ENCODE peak calls at places on chromosomes 5 and 9, in nine cellular contexts. T is lower leg skin; U is heart right ventricle; M is psoas muscle; K is foreskin fibroblast; G is D721Med; Y is heart left ventricle; P is fibroblast of lung; D is activated CD8-positive, alpha-beta T cell treated with anti-CD3 and anti-CD28 coated beads for 36 hours. N is an unnamed sample.

GRCh38 chr9:110900451-110900850 is 137.8 kb downstream of the LPAR1 start:
- DNase-seq in T (no peak), U (no peak), M (no peak), K (no peak), G (no peak), Y (no peak), P (peak; percentile 15), D (no peak), N (no peak)

GRCh38 chr5:38595149-38595725 is 38.8 kb upstream of the LIFR start:
- DNase-seq in T (no peak), U (no peak), M (no peak), K (peak; percentile 55), G (no peak), Y (no peak), P (peak; percentile 78), D (no peak), N (peak; percentile 76)

GRCh38 chr9:88007291-88007650 is 32.9 kb upstream of the CDK20 start:
- DNase-seq in T (no peak), U (no peak), M (no peak), K (no peak), G (no peak), Y (no peak), P (peak; percentile 42), D (peak; percentile 81), N (no peak)

GRCh38 chr9:92097997-92098482 is 17.2 kb downstream of the SPTLC1 start:
- DNase-seq in T (peak; percentile 92), U (peak; percentile 77), M (peak; percentile 79), K (peak; percentile 15), G (no peak), Y (peak; percentile 71), P (peak; percentile 81), D (peak; percentile 38), N (no peak)

GRCh38 chr5:80763211-80763610 is 108.4 kb upstream of the DHFR start:
- DNase-seq in T (no peak), U (no peak), M (no peak), K (no peak), G (no peak), Y (no peak), P (peak; percentile 19), D (no peak), N (no peak)

GRCh38 chr9:123327697-123328100 is 28.3 kb upstream of the CRB2 start:
- DNase-seq in T (no peak), U (no peak), M (no peak), K (no peak), G (no peak), Y (no peak), P (no peak), D (no peak), N (no peak)

GRCh38 chr9:35958104-35958825 is at the start of gene OR2S2:
- DNase-seq in T (no peak), U (no peak), M (no peak), K (no peak), G (no peak), Y (no peak), P (no peak), D (no peak), N (no peak)

GRCh38 chr9:136527721-136528710 is 17.8 kb downstream of the NOTCH1 start:
- DNase-seq in T (no peak), U (no peak), M (no peak), K (no peak), G (no peak), Y (no peak), P (no peak), D (no peak), N (no peak)

GRCh38 chr5:83331842-83332241 is 139.7 kb upstream of the VCAN start:
- DNase-seq in T (no peak), U (no peak), M (no peak), K (peak; percentile 64), G (no peak), Y (no peak), P (peak; percentile 42), D (no peak), N (peak; percentile 12)

GRCh38 chr5:91079037-91079436 is 304.1 kb downstream of the ARRDC3 start:
- DNase-seq in T (no peak), U (no peak), M (no peak), K (no peak), G (no peak), Y (no peak), P (peak; percentile 27), D (no peak), N (no peak)

GRCh38 chr5:67511911-67512310 is 315.3 kb upstream of the CD180 start:
- DNase-seq in T (no peak), U (no peak), M (no peak), K (no peak), G (no peak), Y (no peak), P (no peak), D (no peak), N (no peak)

GRCh38 chr5:138246822-138247221 is 27.6 kb downstream of the GFRA3 start:
- DNase-seq in T (no peak), U (no peak), M (no peak), K (no peak), G (no peak), Y (no peak), P (no peak), D (no peak), N (no peak)

GRCh38 chr5:35223777-35224395 is 6.4 kb downstream of the PRLR start:
- DNase-seq in T (no peak), U (no peak), M (no peak), K (no peak), G (no peak), Y (no peak), P (no peak), D (no peak), N (no peak)

GRCh38 chr5:39560730-39561129 is 135.9 kb upstream of the DAB2 start:
- DNase-seq in T (no peak), U (no peak), M (no peak), K (no peak), G (no peak), Y (no peak), P (no peak), D (no peak), N (no peak)

GRCh38 chr9:61673247-61673646 is 483.4 kb downstream of the SPATA31A7 start:
- DNase-seq in T (peak; percentile 62), U (no peak), M (no peak), K (no peak), G (no peak), Y (no peak), P (no peak), D (no peak), N (no peak)

GRCh38 chr5:142686210-142686734 is 382 bp upstream of the FGF1 start:
- DNase-seq in T (peak; percentile 82), U (no peak), M (no peak), K (no peak), G (no peak), Y (no peak), P (peak; percentile 54), D (no peak), N (no peak)

GRCh38 chr5:135965504-135965903 is 10.7 kb upstream of the LECT2 start:
- DNase-seq in T (no peak), U (no peak), M (no peak), K (no peak), G (no peak), Y (no peak), P (no peak), D (no peak), N (no peak)

GRCh38 chr5:50786073-50786472 is 119.6 kb downstream of the PARP8 start:
- DNase-seq in T (no peak), U (no peak), M (no peak), K (no peak), G (no peak), Y (no peak), P (no peak), D (no peak), N (no peak)

GRCh38 chr5:136162001-136162400 is 29.4 kb downstream of the SMAD5 start:
- DNase-seq in T (no peak), U (no peak), M (no peak), K (no peak), G (no peak), Y (no peak), P (no peak), D (no peak), N (no peak)

GRCh38 chr5:93756372-93756771 is 15.0 kb upstream of the POU5F2 start:
- DNase-seq in T (no peak), U (no peak), M (no peak), K (no peak), G (no peak), Y (no peak), P (no peak), D (no peak), N (no peak)

GRCh38 chr9:88694625-88695024 is 159.6 kb downstream of the NXNL2 start:
- DNase-seq in T (no peak), U (no peak), M (no peak), K (peak; percentile 56), G (no peak), Y (no peak), P (peak; percentile 81), D (no peak), N (peak; percentile 42)

GRCh38 chr9:89891221-89892052 is 286.6 kb downstream of the GADD45G start:
- DNase-seq in T (peak; percentile 86), U (peak; percentile 62), M (peak; percentile 72), K (no peak), G (no peak), Y (no peak), P (no peak), D (no peak), N (no peak)

GRCh38 chr9:83231039-83231438 is 168.1 kb upstream of the RASEF start:
- DNase-seq in T (no peak), U (no peak), M (no peak), K (no peak), G (no peak), Y (no peak), P (no peak), D (peak; percentile 18), N (peak; percentile 49)
- TF ChIP-seq CTCF in T (no peak), U (no peak), M (peak; percentile 23), K (peak; percentile 63), G (peak; percentile 40), Y (no peak), P (no peak), D (peak; percentile 23), N (peak; percentile 75)

GRCh38 chr5:113123563-113123962 is 147.0 kb downstream of the DCP2 start:
- DNase-seq in T (no peak), U (no peak), M (no peak), K (no peak), G (no peak), Y (no peak), P (no peak), D (no peak), N (no peak)
- TF ChIP-seq CTCF in T (no peak), U (no peak), M (no peak), K (peak; percentile 5), G (peak; percentile 14), Y (peak; percentile 26), P (no peak), D (peak; percentile 14), N (peak; percentile 43)

GRCh38 chr9:122226758-122227575 is 1.8 kb downstream of the LHX6 start:
- DNase-seq in T (peak; percentile 82), U (no peak), M (no peak), K (no peak), G (no peak), Y (no peak), P (no peak), D (no peak), N (no peak)
- TF ChIP-seq CTCF in T (no peak), U (no peak), M (no peak), K (no peak), G (no peak), Y (no peak), P (no peak), D (no peak), N (no peak)

DNA sequence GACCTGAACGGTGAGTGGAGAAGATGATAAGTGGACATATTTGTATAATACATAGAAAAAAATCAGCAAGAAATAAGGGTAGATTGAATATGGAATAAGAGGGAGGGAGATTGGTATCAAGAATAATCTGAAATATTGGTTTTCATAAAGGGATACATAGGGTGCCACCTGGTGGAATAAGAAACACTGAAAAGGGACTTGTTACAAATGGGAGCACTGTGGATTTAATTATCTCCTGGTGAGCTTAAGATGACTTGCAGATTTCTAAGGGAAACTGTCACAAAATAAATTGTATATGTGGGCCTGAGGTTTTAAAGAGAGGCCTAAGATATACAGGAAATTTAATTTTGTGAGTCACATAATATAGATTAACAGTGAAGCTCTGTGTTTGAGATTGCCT is 1403.5 kb upstream of the CDH18 start:
- DNase-seq in T (no peak), U (no peak), M (no peak), K (no peak), G (no peak), Y (no peak), P (no peak), D (no peak), N (no peak)
- TF ChIP-seq CTCF in T (no peak), U (no peak), M (no peak), K (no peak), G (peak; percentile 36), Y (no peak), P (no peak), D (no peak), N (peak; percentile 53)

N was measured in HFFc6.